ENCODE peak calls at places on chromosomes 5 and 9, in eight cellular contexts. One of them, this sample, is unnamed.

GRCh38 chr5:39513236-39513635 is 88.5 kb upstream of the DAB2 start:
- DNase-seq in astrocyte of the hippocampus: peak
- DNase-seq in M059J: peak
- DNase-seq in nucleus accumbens: no peak
- DNase-seq in type B pancreatic cell: no peak
- DNase-seq in AG04449: no peak
- DNase-seq in EL: peak
- DNase-seq in heart right ventricle: no peak
- DNase-seq in this sample: peak

GRCh38 chr5:127950707-127951356 is 132.7 kb upstream of the SLC12A2 start:
- DNase-seq in AG04449: no peak
- DNase-seq in M059J: peak
- DNase-seq in EL: peak
- DNase-seq in heart right ventricle: no peak
- DNase-seq in type B pancreatic cell: no peak
- DNase-seq in astrocyte of the hippocampus: no peak
- DNase-seq in nucleus accumbens: no peak
- DNase-seq in this sample: no peak

GRCh38 chr9:87063883-87064282 is 116.6 kb upstream of the GAS1 start:
- DNase-seq in type B pancreatic cell: no peak
- DNase-seq in nucleus accumbens: no peak
- DNase-seq in M059J: peak
- DNase-seq in AG04449: no peak
- DNase-seq in EL: peak
- DNase-seq in astrocyte of the hippocampus: peak
- DNase-seq in heart right ventricle: no peak
- DNase-seq in this sample: peak

GRCh38 chr5:55994502-55994997 is at the start of gene IL6ST:
- DNase-seq in heart right ventricle: no peak
- DNase-seq in M059J: peak
- DNase-seq in EL: peak
- DNase-seq in astrocyte of the hippocampus: peak
- DNase-seq in nucleus accumbens: peak
- DNase-seq in AG04449: no peak
- DNase-seq in type B pancreatic cell: no peak
- DNase-seq in this sample: peak

GRCh38 chr5:8839361-8840055 is 706.4 kb downstream of the SEMA5A start:
- DNase-seq in M059J: no peak
- DNase-seq in AG04449: no peak
- DNase-seq in nucleus accumbens: peak
- DNase-seq in heart right ventricle: no peak
- DNase-seq in astrocyte of the hippocampus: no peak
- DNase-seq in EL: no peak
- DNase-seq in type B pancreatic cell: no peak
- DNase-seq in this sample: no peak

GRCh38 chr5:26883375-26883774 is 155.0 kb downstream of the CDH9 start:
- DNase-seq in EL: no peak
- DNase-seq in M059J: no peak
- DNase-seq in nucleus accumbens: no peak
- DNase-seq in astrocyte of the hippocampus: no peak
- DNase-seq in type B pancreatic cell: no peak
- DNase-seq in heart right ventricle: no peak
- DNase-seq in AG04449: no peak
- DNase-seq in this sample: no peak

GRCh38 chr9:101093620-101094019 is 65.1 kb downstream of the PLPPR1 start:
- DNase-seq in heart right ventricle: no peak
- DNase-seq in type B pancreatic cell: no peak
- DNase-seq in EL: peak
- DNase-seq in AG04449: no peak
- DNase-seq in nucleus accumbens: no peak
- DNase-seq in M059J: peak
- DNase-seq in astrocyte of the hippocampus: peak
- DNase-seq in this sample: peak

GRCh38 chr5:44332360-44332971 is 56.8 kb downstream of the FGF10 start:
- DNase-seq in type B pancreatic cell: no peak
- DNase-seq in AG04449: peak
- DNase-seq in M059J: peak
- DNase-seq in astrocyte of the hippocampus: peak
- DNase-seq in nucleus accumbens: no peak
- DNase-seq in heart right ventricle: no peak
- DNase-seq in EL: peak
- DNase-seq in this sample: peak

GRCh38 chr9:116234091-116234490 is 80.5 kb downstream of the PAPPA start:
- DNase-seq in type B pancreatic cell: no peak
- DNase-seq in heart right ventricle: no peak
- DNase-seq in astrocyte of the hippocampus: peak
- DNase-seq in AG04449: peak
- DNase-seq in M059J: peak
- DNase-seq in EL: peak
- DNase-seq in nucleus accumbens: no peak
- DNase-seq in this sample: peak

GRCh38 chr5:1204693-1205242 is 3.4 kb downstream of the SLC6A19 start:
- DNase-seq in astrocyte of the hippocampus: peak
- DNase-seq in M059J: peak
- DNase-seq in heart right ventricle: peak
- DNase-seq in nucleus accumbens: no peak
- DNase-seq in EL: peak
- DNase-seq in AG04449: no peak
- DNase-seq in type B pancreatic cell: no peak
- DNase-seq in this sample: peak

GRCh38 chr9:86458456-86458855 is 104.2 kb upstream of the TUT7 start:
- DNase-seq in AG04449: no peak
- DNase-seq in heart right ventricle: no peak
- DNase-seq in EL: no peak
- DNase-seq in M059J: no peak
- DNase-seq in type B pancreatic cell: no peak
- DNase-seq in astrocyte of the hippocampus: no peak
- DNase-seq in nucleus accumbens: no peak
- DNase-seq in this sample: no peak

GRCh38 chr9:121310571-121310970 is 42.6 kb downstream of the GSN start:
- DNase-seq in type B pancreatic cell: no peak
- DNase-seq in M059J: no peak
- DNase-seq in astrocyte of the hippocampus: no peak
- DNase-seq in nucleus accumbens: no peak
- DNase-seq in heart right ventricle: no peak
- DNase-seq in AG04449: no peak
- DNase-seq in EL: no peak
- DNase-seq in this sample: no peak

GRCh38 chr9:80501635-80502034 is 929.9 kb downstream of the TLE4 start:
- DNase-seq in EL: peak
- DNase-seq in type B pancreatic cell: no peak
- DNase-seq in AG04449: no peak
- DNase-seq in heart right ventricle: no peak
- DNase-seq in nucleus accumbens: no peak
- DNase-seq in astrocyte of the hippocampus: peak
- DNase-seq in M059J: peak
- DNase-seq in this sample: no peak

GRCh38 chr5:4941957-4942830 is 197.9 kb upstream of the ADAMTS16 start:
- DNase-seq in nucleus accumbens: peak
- DNase-seq in heart right ventricle: no peak
- DNase-seq in M059J: no peak
- DNase-seq in EL: no peak
- DNase-seq in AG04449: no peak
- DNase-seq in type B pancreatic cell: no peak
- DNase-seq in astrocyte of the hippocampus: peak
- DNase-seq in this sample: peak

GRCh38 chr5:41821051-41821450 is 49.2 kb downstream of the OXCT1 start:
- DNase-seq in M059J: no peak
- DNase-seq in type B pancreatic cell: no peak
- DNase-seq in astrocyte of the hippocampus: no peak
- DNase-seq in heart right ventricle: no peak
- DNase-seq in AG04449: no peak
- DNase-seq in EL: no peak
- DNase-seq in nucleus accumbens: no peak
- DNase-seq in this sample: no peak

GRCh38 chr5:136032564-136032963 is 3.8 kb downstream of the TGFBI start:
- DNase-seq in heart right ventricle: no peak
- DNase-seq in EL: peak
- DNase-seq in AG04449: no peak
- DNase-seq in M059J: peak
- DNase-seq in nucleus accumbens: no peak
- DNase-seq in type B pancreatic cell: no peak
- DNase-seq in astrocyte of the hippocampus: no peak
- DNase-seq in this sample: peak

GRCh38 chr5:32628049-32628803 is 42.9 kb downstream of the SUB1 start:
- DNase-seq in M059J: peak
- DNase-seq in EL: no peak
- DNase-seq in AG04449: no peak
- DNase-seq in heart right ventricle: no peak
- DNase-seq in astrocyte of the hippocampus: peak
- DNase-seq in type B pancreatic cell: peak
- DNase-seq in nucleus accumbens: no peak
- DNase-seq in this sample: peak

GRCh38 chr9:92100237-92100911 is 14.8 kb downstream of the SPTLC1 start:
- DNase-seq in type B pancreatic cell: no peak
- DNase-seq in M059J: peak
- DNase-seq in nucleus accumbens: no peak
- DNase-seq in heart right ventricle: no peak
- DNase-seq in astrocyte of the hippocampus: peak
- DNase-seq in AG04449: no peak
- DNase-seq in EL: peak
- DNase-seq in this sample: peak

GRCh38 chr5:13478831-13479465 is 465.5 kb downstream of the DNAH5 start:
- DNase-seq in EL: peak
- DNase-seq in heart right ventricle: no peak
- DNase-seq in nucleus accumbens: no peak
- DNase-seq in astrocyte of the hippocampus: peak
- DNase-seq in AG04449: no peak
- DNase-seq in M059J: peak
- DNase-seq in type B pancreatic cell: no peak
- DNase-seq in this sample: peak

GRCh38 chr9:106632621-106633020 is 230.3 kb upstream of the ZNF462 start:
- DNase-seq in heart right ventricle: no peak
- DNase-seq in AG04449: no peak
- DNase-seq in EL: peak
- DNase-seq in M059J: no peak
- DNase-seq in type B pancreatic cell: no peak
- DNase-seq in astrocyte of the hippocampus: no peak
- DNase-seq in nucleus accumbens: no peak
- DNase-seq in this sample: no peak

GRCh38 chr5:112475747-112476435 is 56.8 kb upstream of the EPB41L4A start:
- DNase-seq in M059J: peak
- DNase-seq in AG04449: no peak
- DNase-seq in EL: no peak
- DNase-seq in heart right ventricle: no peak
- DNase-seq in astrocyte of the hippocampus: peak
- DNase-seq in type B pancreatic cell: no peak
- DNase-seq in nucleus accumbens: no peak
- DNase-seq in this sample: peak

GRCh38 chr5:2740849-2741555 is 10.5 kb downstream of the IRX2 start:
- DNase-seq in heart right ventricle: no peak
- DNase-seq in nucleus accumbens: no peak
- DNase-seq in AG04449: no peak
- DNase-seq in EL: no peak
- DNase-seq in M059J: no peak
- DNase-seq in type B pancreatic cell: peak
- DNase-seq in astrocyte of the hippocampus: no peak
- DNase-seq in this sample: peak

GRCh38 chr9:20663133-20663532 is 20.9 kb upstream of the FOCAD start:
- DNase-seq in type B pancreatic cell: no peak
- DNase-seq in EL: no peak
- DNase-seq in nucleus accumbens: no peak
- DNase-seq in astrocyte of the hippocampus: no peak
- DNase-seq in M059J: no peak
- DNase-seq in heart right ventricle: no peak
- DNase-seq in AG04449: no peak
- DNase-seq in this sample: no peak

GRCh38 chr9:85310531-85311070 is 431.2 kb downstream of the AGTPBP1 start:
- DNase-seq in type B pancreatic cell: no peak
- DNase-seq in heart right ventricle: no peak
- DNase-seq in EL: no peak
- DNase-seq in astrocyte of the hippocampus: no peak
- DNase-seq in M059J: no peak
- DNase-seq in nucleus accumbens: no peak
- DNase-seq in AG04449: peak
- DNase-seq in this sample: no peak

GRCh38 chr9:95506438-95506691 is 10.4 kb downstream of the PTCH1 start:
- DNase-seq in heart right ventricle: no peak
- DNase-seq in AG04449: no peak
- DNase-seq in nucleus accumbens: no peak
- DNase-seq in astrocyte of the hippocampus: peak
- DNase-seq in type B pancreatic cell: no peak
- DNase-seq in EL: peak
- DNase-seq in M059J: peak
- DNase-seq in this sample: peak

GRCh38 chr9:134684375-134684723 is 42.7 kb downstream of the COL5A1 start:
- DNase-seq in AG04449: no peak
- DNase-seq in type B pancreatic cell: no peak
- DNase-seq in astrocyte of the hippocampus: no peak
- DNase-seq in EL: no peak
- DNase-seq in nucleus accumbens: no peak
- DNase-seq in M059J: no peak
- DNase-seq in heart right ventricle: no peak
- DNase-seq in this sample: no peak

GRCh38 chr5:158287643-158288228 is 428.8 kb upstream of the CLINT1 start:
- DNase-seq in M059J: peak
- DNase-seq in astrocyte of the hippocampus: peak
- DNase-seq in heart right ventricle: no peak
- DNase-seq in AG04449: peak
- DNase-seq in EL: peak
- DNase-seq in nucleus accumbens: no peak
- DNase-seq in type B pancreatic cell: no peak
- DNase-seq in this sample: peak

GRCh38 chr5:159156839-159157238 is 52.5 kb downstream of the RNF145 start:
- DNase-seq in type B pancreatic cell: no peak
- DNase-seq in AG04449: no peak
- DNase-seq in M059J: peak
- DNase-seq in heart right ventricle: no peak
- DNase-seq in EL: peak
- DNase-seq in nucleus accumbens: no peak
- DNase-seq in astrocyte of the hippocampus: peak
- DNase-seq in this sample: peak

GRCh38 chr9:7185612-7186011 is 427.8 kb downstream of the KDM4C start:
- DNase-seq in nucleus accumbens: no peak
- DNase-seq in type B pancreatic cell: no peak
- DNase-seq in AG04449: peak
- DNase-seq in M059J: peak
- DNase-seq in astrocyte of the hippocampus: peak
- DNase-seq in heart right ventricle: no peak
- DNase-seq in EL: peak
- DNase-seq in this sample: peak

GRCh38 chr5:52786937-52787599 is 648 bp upstream of the ITGA1 start:
- DNase-seq in type B pancreatic cell: no peak
- DNase-seq in EL: no peak
- DNase-seq in astrocyte of the hippocampus: peak
- DNase-seq in nucleus accumbens: no peak
- DNase-seq in M059J: peak
- DNase-seq in AG04449: no peak
- DNase-seq in heart right ventricle: no peak
- DNase-seq in this sample: peak

This sample was measured in GM23248.